ENCODE peak calls at places on chromosome 7, in ten cellular contexts. B, G, K, M, U, C, Y, A, H and W are unnamed samples.
A peak's percentile ranks its signal among the peaks of the same experiment; 100 is the strongest.

GRCh38 chr7:25862993-25863726 is 288.8 kb upstream of the NFE2L3 start:
- DNase-seq in C (no peak), H (no peak), A (no peak), M (no peak), B (no peak), K (no peak), G (no peak), Y (no peak), U (no peak), W (no peak)

GRCh38 chr7:95481768-95482167 is 4.0 kb upstream of the ASB4 start:
- DNase-seq in M (no peak), K (no peak), G (no peak), B (no peak), Y (no peak), C (no peak), U (no peak), A (no peak), H (no peak), W (no peak)

GRCh38 chr7:108486291-108486966 is 30.2 kb upstream of the NRCAM start:
- DNase-seq in U (no peak), Y (peak; percentile 68), B (no peak), C (no peak), K (no peak), A (no peak), G (no peak), M (no peak), H (no peak), W (peak; percentile 50)

GRCh38 chr7:105006367-105007139 is 7.5 kb upstream of the KMT2E start:
- DNase-seq in C (no peak), H (peak; percentile 56), G (no peak), Y (no peak), A (no peak), B (no peak), U (no peak), K (no peak), M (no peak), W (no peak)

GRCh38 chr7:127905491-127906330 is 125.5 kb downstream of the LRRC4 start:
- DNase-seq in K (no peak), H (no peak), M (no peak), A (no peak), C (no peak), U (no peak), B (no peak), G (no peak), Y (peak; percentile 54), W (no peak)

GRCh38 chr7:135207739-135208416 is 3.4 kb downstream of the WDR91 start:
- DNase-seq in K (no peak), U (no peak), G (no peak), Y (no peak), A (no peak), B (no peak), H (no peak), M (no peak), C (no peak), W (no peak)

GRCh38 chr7:2019693-2020511 is 212.8 kb downstream of the MAD1L1 start:
- DNase-seq in U (peak; percentile 44), G (peak; percentile 61), B (no peak), A (peak; percentile 17), Y (peak; percentile 93), H (no peak), M (peak; percentile 67), C (peak; percentile 30), K (peak; percentile 71), W (no peak)

GRCh38 chr7:98186452-98187137 is 24.6 kb upstream of the BHLHA15 start:
- DNase-seq in K (no peak), M (no peak), A (no peak), B (no peak), H (no peak), G (no peak), U (no peak), C (no peak), Y (peak; percentile 86), W (no peak)

GRCh38 chr7:53002389-53002788 is 33.0 kb upstream of the POM121L12 start:
- DNase-seq in Y (no peak), K (no peak), M (no peak), H (no peak), B (no peak), A (no peak), U (no peak), C (no peak), G (no peak), W (no peak)

GRCh38 chr7:121305109-121305508 is 23.7 kb upstream of the WNT16 start:
- DNase-seq in G (no peak), H (no peak), M (no peak), A (no peak), U (no peak), B (no peak), C (no peak), K (no peak), Y (peak; percentile 16), W (no peak)

GRCh38 chr7:79711660-79712059 is 258.2 kb upstream of the MAGI2 start:
- DNase-seq in M (no peak), B (no peak), Y (no peak), G (no peak), A (no peak), U (no peak), H (no peak), K (no peak), C (no peak), W (no peak)

GRCh38 chr7:121027761-121028681 is 39.5 kb downstream of the CPED1 start:
- DNase-seq in A (no peak), G (no peak), C (no peak), M (no peak), H (no peak), K (no peak), B (no peak), U (no peak), Y (peak; percentile 33), W (peak; percentile 33)

GRCh38 chr7:9124320-9124719 is 690.9 kb downstream of the NXPH1 start:
- DNase-seq in C (no peak), B (no peak), K (no peak), A (no peak), U (no peak), Y (no peak), H (no peak), M (no peak), G (no peak), W (no peak)

GRCh38 chr7:112939589-112940313 is 146.9 kb downstream of the GPR85 start:
- DNase-seq in U (peak; percentile 99), A (peak; percentile 95), H (peak; percentile 99), K (peak; percentile 99), C (peak; percentile 97), M (peak; percentile 99), B (peak; percentile 98), G (peak; percentile 99), Y (peak; percentile 97), W (peak; percentile 99)
- TF ChIP-seq CTCF in U (no peak), A (no peak), H (no peak), K (no peak), C (no peak), M (no peak), B (no peak), G (no peak), Y (no peak), W (no peak)

DNA sequence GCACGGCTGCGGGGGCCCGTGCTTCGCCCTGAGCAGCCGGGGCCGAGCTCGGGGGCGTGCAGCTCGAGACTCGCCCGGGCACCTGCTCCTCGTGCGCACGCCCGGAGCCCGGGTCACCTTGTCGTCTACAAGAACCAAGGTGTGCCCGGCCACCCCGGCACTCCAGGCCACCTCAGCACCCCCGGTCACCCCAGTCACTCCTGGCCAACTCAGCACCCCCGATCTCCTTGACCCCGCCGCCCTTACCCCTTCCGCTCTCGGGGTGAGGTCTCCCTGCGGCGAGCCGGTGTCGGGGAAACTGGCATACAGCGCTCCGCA is 268 bp upstream of the IGFBP3 start:
- DNase-seq in A (no peak), B (no peak), G (no peak), H (no peak), U (no peak), M (no peak), K (peak; percentile 43), C (no peak), Y (no peak), W (peak; percentile 31)
- H3K4me3 ChIP-seq in A (peak overlapping the region; percentile 38), B (peak overlapping the region; percentile 66), G (no peak overlapping the region), H (peak overlapping the region; percentile 29), U (peak overlapping the region; percentile 55), M (peak overlapping the region; percentile 13), K (peak overlapping the region; percentile 48), C (no peak overlapping the region), Y (peak overlapping the region; percentile 59), W (peak overlapping the region; percentile 63)

GRCh38 chr7:92778972-92779371 is 57.4 kb downstream of the CDK6 start:
- DNase-seq in G (peak; percentile 82), U (peak; percentile 32), B (peak; percentile 66), Y (peak; percentile 70), C (peak; percentile 36), M (no peak), K (no peak), H (no peak), A (no peak), W (no peak)
- TF ChIP-seq CTCF in G (no peak), U (no peak), B (peak; percentile 20), Y (no peak), C (no peak), M (no peak), K (no peak), H (no peak), A (no peak), W (no peak)

GRCh38 chr7:131226116-131226562 is 101.5 kb upstream of the MKLN1 start:
- DNase-seq in C (no peak), G (no peak), H (no peak), B (peak; percentile 84), M (no peak), K (no peak), U (no peak), A (no peak), Y (no peak), W (no peak)
- H3K4me3 ChIP-seq in C (no peak overlapping the region), G (no peak overlapping the region), H (no peak overlapping the region), B (peak overlapping the region; percentile 1), M (no peak overlapping the region), K (no peak overlapping the region), U (no peak overlapping the region), A (no peak overlapping the region), Y (no peak overlapping the region), W (no peak overlapping the region)

DNA sequence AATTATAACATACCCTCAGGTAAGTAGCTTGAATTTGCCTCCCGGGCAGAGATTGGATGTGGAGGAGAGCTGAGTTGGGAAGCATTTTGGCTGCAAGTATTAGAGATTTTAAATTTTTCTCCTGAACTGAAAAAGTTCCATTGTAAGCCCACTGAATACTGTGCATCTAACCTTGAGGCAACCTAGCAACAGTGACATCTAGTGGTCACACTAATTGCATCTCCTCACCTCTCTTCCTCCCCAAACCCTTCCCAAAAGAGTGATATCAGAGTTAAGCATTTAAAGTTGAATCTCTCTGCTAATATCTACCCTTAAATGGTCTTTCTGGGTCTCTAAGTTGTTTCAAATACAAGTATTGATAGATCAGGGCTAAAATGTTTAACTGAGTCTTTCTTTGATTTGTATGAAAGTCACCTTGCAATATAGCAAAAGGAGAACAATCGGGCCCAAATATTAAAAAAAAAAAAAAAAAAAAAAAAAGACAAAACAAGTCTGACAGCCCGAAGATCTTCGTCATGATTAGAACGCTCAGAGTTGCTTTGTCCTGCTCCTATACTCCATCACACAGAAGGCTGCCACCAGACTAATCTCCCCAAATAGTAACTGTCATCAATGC is 40.4 kb upstream of the DLX5 start:
- DNase-seq in B (peak; percentile 59), K (peak; percentile 13), H (peak; percentile 12), C (peak; percentile 18), M (peak; percentile 19), A (no peak), Y (peak; percentile 22), G (peak; percentile 37), U (no peak), W (peak; percentile 68)
- TF ChIP-seq CTCF in B (peak; percentile 76), K (peak; percentile 68), H (peak; percentile 48), C (peak; percentile 78), M (peak; percentile 75), A (peak; percentile 65), Y (peak; percentile 58), G (peak; percentile 56), U (peak; percentile 64), W (peak; percentile 73)

GRCh38 chr7:110446658-110447057 is 644.3 kb upstream of the LRRN3 start:
- DNase-seq in K (no peak), C (no peak), B (no peak), A (no peak), G (no peak), M (no peak), Y (no peak), U (no peak), H (no peak), W (no peak)
- H3K4me3 ChIP-seq in K (no peak overlapping the region), C (no peak overlapping the region), B (no peak overlapping the region), A (no peak overlapping the region), G (no peak overlapping the region), M (no peak overlapping the region), Y (no peak overlapping the region), U (no peak overlapping the region), H (no peak overlapping the region), W (no peak overlapping the region)